ENCODE peak calls at places on chromosomes 7 and 10, in nine cellular contexts. N is HCT116, H is A549, P is GM12865, B is foreskin fibroblast, E is lower leg skin, S is psoas muscle, J is tibial nerve, L is astrocyte of the cerebellum. M is an unnamed sample.
A peak's percentile ranks its signal among the peaks of the same experiment; 100 is the strongest.

GRCh38 chr7:80277434-80278427 is 143.1 kb downstream of the GNAI1 start:
- DNase-seq in N (peak; percentile 92), H (peak; percentile 94), P (no peak), B (peak; percentile 40), E (no peak), S (no peak), J (no peak), L (peak; percentile 79), M (peak; percentile 81)

GRCh38 chr7:43647772-43648643 is 65.1 kb downstream of the STK17A start:
- DNase-seq in N (peak; percentile 67), H (peak; percentile 83), P (peak; percentile 82), B (peak; percentile 99), E (peak; percentile 90), S (peak; percentile 73), J (peak; percentile 51), L (peak; percentile 100), M (peak; percentile 99)

GRCh38 chr10:79383974-79384606 is 36.8 kb downstream of the PPIF start:
- DNase-seq in N (no peak), H (no peak), P (no peak), B (no peak), E (peak; percentile 88), S (no peak), J (no peak), L (no peak), M (no peak)

GRCh38 chr7:896346-897075 is 20.2 kb downstream of the GET4 start:
- DNase-seq in N (no peak), H (no peak), P (no peak), B (no peak), E (no peak), S (peak; percentile 8), J (no peak), L (no peak), M (no peak)

GRCh38 chr7:104366390-104366789 is 38.0 kb downstream of the LHFPL3 start:
- DNase-seq in N (no peak), H (no peak), P (peak; percentile 29), B (no peak), E (no peak), S (no peak), J (no peak), L (no peak), M (no peak)

GRCh38 chr7:28641752-28642546 is 229.6 kb downstream of the CREB5 start:
- DNase-seq in N (no peak), H (no peak), P (no peak), B (no peak), E (no peak), S (no peak), J (no peak), L (no peak), M (no peak)

GRCh38 chr10:29689001-29689400 is 54.2 kb upstream of the SVIL start:
- DNase-seq in N (peak; percentile 33), H (peak; percentile 23), P (no peak), B (peak; percentile 73), E (no peak), S (no peak), J (no peak), L (no peak), M (peak; percentile 81)

GRCh38 chr7:67764312-67764711 is 767.7 kb downstream of the TYW1 start:
- DNase-seq in N (no peak), H (peak; percentile 47), P (no peak), B (no peak), E (no peak), S (no peak), J (no peak), L (no peak), M (no peak)

GRCh38 chr7:92778972-92779371 is 57.4 kb downstream of the CDK6 start:
- DNase-seq in N (no peak), H (peak; percentile 66), P (peak; percentile 46), B (peak; percentile 89), E (no peak), S (peak; percentile 23), J (peak; percentile 27), L (peak; percentile 63), M (peak; percentile 76)

GRCh38 chr7:85025312-85025756 is 161.5 kb downstream of the SEMA3D start:
- DNase-seq in N (no peak), H (no peak), P (peak; percentile 49), B (no peak), E (peak; percentile 83), S (no peak), J (no peak), L (peak; percentile 5), M (peak; percentile 33)

GRCh38 chr7:75734586-75735047 is 4.1 kb downstream of the HIP1 start:
- DNase-seq in N (no peak), H (peak; percentile 84), P (no peak), B (peak; percentile 47), E (no peak), S (no peak), J (no peak), L (no peak), M (peak; percentile 75)

GRCh38 chr10:5975641-5976473 is 1.5 kb downstream of the IL15RA start:
- DNase-seq in N (no peak), H (no peak), P (peak; percentile 95), B (peak; percentile 41), E (peak; percentile 90), S (peak; percentile 46), J (no peak), L (no peak), M (no peak)

GRCh38 chr7:114818501-114818900 is 103.4 kb upstream of the MDFIC start:
- DNase-seq in N (peak; percentile 22), H (peak; percentile 41), P (no peak), B (peak; percentile 88), E (no peak), S (no peak), J (no peak), L (no peak), M (peak; percentile 71)

GRCh38 chr10:114879541-114880158 is 58.1 kb downstream of the FHIP2A start:
- DNase-seq in N (peak; percentile 43), H (peak; percentile 51), P (peak; percentile 75), B (peak; percentile 68), E (no peak), S (no peak), J (no peak), L (no peak), M (no peak)

GRCh38 chr7:51229106-51229537 is 87.5 kb downstream of the COBL start:
- DNase-seq in N (no peak), H (no peak), P (no peak), B (no peak), E (peak; percentile 82), S (no peak), J (no peak), L (no peak), M (no peak)

GRCh38 chr10:98029149-98030092 is 1.0 kb downstream of the CRTAC1 start:
- DNase-seq in N (no peak), H (no peak), P (no peak), B (no peak), E (no peak), S (no peak), J (no peak), L (no peak), M (no peak)

GRCh38 chr10:98030093-98030821 is at the start of gene CRTAC1:
- DNase-seq in N (no peak), H (peak; percentile 32), P (no peak), B (peak; percentile 49), E (peak; percentile 91), S (peak; percentile 48), J (peak; percentile 51), L (no peak), M (peak; percentile 8)

GRCh38 chr10:98033515-98033914 is 3.1 kb upstream of the CRTAC1 start:
- DNase-seq in N (no peak), H (no peak), P (no peak), B (no peak), E (no peak), S (no peak), J (no peak), L (no peak), M (no peak)

GRCh38 chr10:98031440-98031839 is 1.0 kb upstream of the CRTAC1 start:
- DNase-seq in N (no peak), H (no peak), P (no peak), B (no peak), E (no peak), S (no peak), J (no peak), L (no peak), M (no peak)

GRCh38 chr10:98030991-98031431 is 590 bp upstream of the CRTAC1 start:
- DNase-seq in N (no peak), H (no peak), P (no peak), B (peak; percentile 24), E (no peak), S (no peak), J (no peak), L (no peak), M (no peak)
- H3K4me3 ChIP-seq in N (no peak overlapping the region), H (peak overlapping the region; percentile 46), P (no peak overlapping the region), B (no peak overlapping the region), E (no peak overlapping the region), S (peak overlapping the region; percentile 58), J (peak overlapping the region; percentile 36), L (peak overlapping the region; percentile 9), M (no peak overlapping the region)

GRCh38 chr7:98291717-98292116 is 10.2 kb downstream of the BRI3 start:
- DNase-seq in N (no peak), H (no peak), P (peak; percentile 32), B (no peak), E (no peak), S (no peak), J (no peak), L (no peak), M (no peak)
- TF ChIP-seq CTCF in N (no peak), H (no peak), P (peak; percentile 43), B (peak; percentile 19), E (no peak), S (no peak), J (no peak), L (peak; percentile 29), M (peak; percentile 26)

GRCh38 chr7:111083423-111083822 is 7.5 kb upstream of the LRRN3 start:
- DNase-seq in N (no peak), H (no peak), P (peak; percentile 92), B (peak; percentile 67), E (no peak), S (no peak), J (no peak), L (no peak), M (peak; percentile 61)

GRCh38 chr7:111082351-111082750 is 8.6 kb upstream of the LRRN3 start:
- DNase-seq in N (no peak), H (no peak), P (no peak), B (peak; percentile 44), E (no peak), S (no peak), J (no peak), L (peak; percentile 58), M (peak; percentile 75)

GRCh38 chr7:111085356-111085755 is 5.6 kb upstream of the LRRN3 start:
- DNase-seq in N (no peak), H (no peak), P (no peak), B (no peak), E (no peak), S (no peak), J (no peak), L (no peak), M (no peak)

GRCh38 chr7:111080495-111081105 is 10.3 kb upstream of the LRRN3 start:
- DNase-seq in N (no peak), H (no peak), P (peak; percentile 18), B (no peak), E (no peak), S (no peak), J (no peak), L (no peak), M (no peak)

GRCh38 chr7:111081553-111081952 is 9.4 kb upstream of the LRRN3 start:
- DNase-seq in N (no peak), H (no peak), P (no peak), B (no peak), E (no peak), S (no peak), J (no peak), L (no peak), M (no peak)
- H3K4me3 ChIP-seq in N (no peak overlapping the region), H (no peak overlapping the region), P (no peak overlapping the region), B (no peak overlapping the region), E (no peak overlapping the region), S (no peak overlapping the region), J (no peak overlapping the region), L (no peak overlapping the region), M (no peak overlapping the region)

GRCh38 chr10:71647526-71648354 is 71.8 kb downstream of the C10orf105 start:
- DNase-seq in N (no peak), H (no peak), P (no peak), B (peak; percentile 19), E (no peak), S (no peak), J (no peak), L (no peak), M (no peak)
- TF ChIP-seq CTCF in N (no peak), H (peak; percentile 37), P (peak; percentile 31), B (peak; percentile 44), E (no peak), S (peak; percentile 36), J (no peak), L (peak; percentile 50), M (peak; percentile 53)

M was measured in astrocyte of the spinal cord.